ENCODE peak calls at places on chromosomes 1 and 21, in six cellular contexts. N is fibroblast of mammary gland; L is activated CD4-positive, CD25-positive, alpha-beta regulatory T cell; K is COR-L47; B is upper lobe of right lung; Z is CD8-positive, alpha-beta T cell. A is an unnamed sample.

GRCh38 chr1:151846062-151846568 is 6.5 kb upstream of the C2CD4D start:
- DNase-seq in N (peak), K (no peak), B (no peak), Z (no peak), L (no peak), A (no peak)

GRCh38 chr1:109910963-109911798 is 532 bp downstream of the CSF1 start:
- DNase-seq in B (no peak), L (peak), Z (peak), N (no peak), K (no peak), A (peak)

GRCh38 chr1:101236546-101237228 is at the start of gene S1PR1:
- DNase-seq in Z (peak), N (peak), L (peak), K (peak), B (peak), A (peak)

GRCh38 chr1:64527191-64527590 is 57.3 kb downstream of the CACHD1 start:
- DNase-seq in L (no peak), K (no peak), B (no peak), N (no peak), Z (no peak), A (no peak)

GRCh38 chr1:170714163-170714562 is 50.2 kb downstream of the PRRX1 start:
- DNase-seq in L (no peak), N (no peak), B (no peak), K (no peak), Z (no peak), A (no peak)

GRCh38 chr1:168637350-168637991 is 61.1 kb downstream of the XCL1 start:
- DNase-seq in L (no peak), K (peak), N (peak), B (no peak), Z (no peak), A (no peak)

GRCh38 chr1:27509127-27510080 is 19.4 kb upstream of the WASF2 start:
- DNase-seq in L (no peak), Z (no peak), K (no peak), B (no peak), N (no peak), A (no peak)

GRCh38 chr1:213376862-213377372 is 325.9 kb downstream of the RPS6KC1 start:
- DNase-seq in N (no peak), B (no peak), L (no peak), Z (no peak), K (no peak), A (no peak)

GRCh38 chr1:111032295-111032897 is 68.7 kb upstream of the LRIF1 start:
- DNase-seq in B (no peak), N (peak), K (no peak), Z (peak), L (no peak), A (no peak)

GRCh38 chr1:56099766-56100165 is 479.6 kb downstream of the PLPP3 start:
- DNase-seq in K (no peak), N (peak), L (no peak), Z (no peak), B (no peak), A (no peak)

GRCh38 chr1:117106478-117106877 is 15.1 kb downstream of the TRIM45 start:
- DNase-seq in Z (no peak), B (no peak), K (no peak), N (peak), L (no peak), A (no peak)

GRCh38 chr1:41391834-41392527 is 30.7 kb downstream of the FOXO6 start:
- DNase-seq in B (no peak), Z (no peak), L (no peak), N (no peak), K (no peak), A (no peak)

GRCh38 chr1:3981746-3982505 is 81.9 kb upstream of the C1orf174 start:
- DNase-seq in Z (no peak), N (no peak), L (no peak), K (no peak), B (no peak), A (no peak)

GRCh38 chr21:14591882-14592281 is 45.8 kb upstream of the SAMSN1 start:
- DNase-seq in Z (no peak), N (peak), L (no peak), K (no peak), B (no peak), A (no peak)

GRCh38 chr1:30385246-30385940 is 338.0 kb downstream of the MATN1 start:
- DNase-seq in B (peak), N (no peak), K (no peak), Z (no peak), L (no peak), A (no peak)

GRCh38 chr1:153490272-153491051 is 30.0 kb upstream of the S100A7 start:
- DNase-seq in K (peak), Z (no peak), N (peak), B (no peak), L (no peak), A (peak)

GRCh38 chr1:169025412-169025811 is 81.1 kb upstream of the ATP1B1 start:
- DNase-seq in N (no peak), K (no peak), B (no peak), L (no peak), Z (no peak), A (no peak)

GRCh38 chr1:59596432-59596831 is 218.3 kb upstream of the HOOK1 start:
- DNase-seq in L (no peak), K (no peak), B (no peak), N (peak), Z (no peak), A (peak)

GRCh38 chr1:2814511-2815075 is 13.1 kb upstream of the TTC34 start:
- DNase-seq in Z (no peak), N (no peak), L (no peak), K (no peak), B (no peak), A (no peak)

GRCh38 chr21:36747815-36748381 is 49.0 kb downstream of the SIM2 start:
- DNase-seq in B (peak), K (no peak), Z (no peak), L (no peak), N (peak), A (no peak)

GRCh38 chr1:29162476-29163138 is 19.1 kb downstream of the SRSF4 start:
- DNase-seq in Z (no peak), K (no peak), B (no peak), L (no peak), N (peak), A (no peak)

GRCh38 chr1:185096531-185096930 is 51.2 kb downstream of the RNF2 start:
- DNase-seq in N (peak), L (no peak), B (no peak), K (no peak), Z (no peak), A (no peak)

GRCh38 chr1:119873166-119874025 is 22.9 kb downstream of the ADAM30 start:
- DNase-seq in B (no peak), N (peak), Z (no peak), K (no peak), L (no peak), A (no peak)

GRCh38 chr1:2558030-2558400 is 1.8 kb downstream of the TNFRSF14 start:
- DNase-seq in K (no peak), Z (no peak), N (no peak), L (no peak), B (no peak), A (no peak)

GRCh38 chr1:3542635-3543034 is 68.7 kb downstream of the MEGF6 start:
- DNase-seq in K (no peak), L (no peak), B (no peak), Z (no peak), N (no peak), A (no peak)

GRCh38 chr1:61808321-61808720 is 66.0 kb downstream of the PATJ start:
- DNase-seq in L (no peak), Z (no peak), K (no peak), B (no peak), N (no peak), A (no peak)

GRCh38 chr1:10328534-10328933 is 70.3 kb upstream of the PGD start:
- DNase-seq in K (no peak), N (no peak), L (no peak), B (no peak), Z (no peak), A (no peak)

GRCh38 chr21:27429612-27430361 is 462.9 kb upstream of the ADAMTS5 start:
- DNase-seq in N (peak), Z (no peak), L (no peak), K (no peak), B (no peak), A (no peak)

GRCh38 chr1:68232354-68233148 is at the start of gene WLS:
- DNase-seq in B (peak), K (peak), N (peak), L (no peak), Z (no peak), A (peak)

GRCh38 chr1:1115136-1115829 is 606 bp downstream of the C1orf159 start:
- DNase-seq in K (no peak), Z (no peak), L (no peak), N (no peak), B (peak), A (peak)